ENCODE peak calls at places on chromosomes 6 and 20, in five cellular contexts. Y is hepatocyte, S is T-helper 22 cell, D is EH, Z is kidney tubule cell. E is an unnamed sample.

GRCh38 chr20:14951105-14951504 is 613.7 kb upstream of the FLRT3 start:
- DNase-seq in Y (no peak), S (no peak), D (peak; percentile 6), Z (peak; percentile 72), E (no peak)

GRCh38 chr6:117545161-117545595 is 57.1 kb downstream of the GOPC start:
- DNase-seq in Y (peak; percentile 47), S (no peak), D (no peak), Z (peak; percentile 86), E (peak; percentile 40)

GRCh38 chr6:160276126-160276525 is 17.5 kb upstream of the SLC22A2 start:
- DNase-seq in Y (no peak), S (no peak), D (no peak), Z (no peak), E (no peak)

GRCh38 chr6:112044196-112044595 is 9.7 kb upstream of the CCN6 start:
- DNase-seq in Y (no peak), S (no peak), D (peak; percentile 12), Z (no peak), E (no peak)

GRCh38 chr6:151452750-151453427 is 963 bp upstream of the RMND1 start:
- DNase-seq in Y (peak; percentile 24), S (no peak), D (peak; percentile 64), Z (no peak), E (peak; percentile 45)

GRCh38 chr6:3749991-3750323 is 1.6 kb downstream of the PXDC1 start:
- DNase-seq in Y (peak; percentile 81), S (no peak), D (peak; percentile 86), Z (peak; percentile 77), E (no peak)

GRCh38 chr20:35515949-35516645 is 13.4 kb downstream of the C20orf173 start:
- DNase-seq in Y (peak; percentile 54), S (no peak), D (peak; percentile 86), Z (peak; percentile 95), E (no peak)

GRCh38 chr6:138805431-138805830 is 9.5 kb downstream of the ECT2L start:
- DNase-seq in Y (no peak), S (no peak), D (peak; percentile 27), Z (no peak), E (no peak)

GRCh38 chr6:27542485-27542884 is 69.6 kb upstream of the ZNF184 start:
- DNase-seq in Y (no peak), S (no peak), D (no peak), Z (no peak), E (no peak)

GRCh38 chr6:106084973-106085686 is 1.0 kb upstream of the PRDM1 start:
- DNase-seq in Y (no peak), S (no peak), D (peak; percentile 74), Z (peak; percentile 29), E (peak; percentile 21)

GRCh38 chr6:106360989-106361430 is 493 bp downstream of the CRYBG1 start:
- DNase-seq in Y (peak; percentile 51), S (no peak), D (no peak), Z (peak; percentile 30), E (peak; percentile 60)

GRCh38 chr6:130223508-130223907 is 757 bp upstream of the SAMD3 start:
- DNase-seq in Y (no peak), S (peak; percentile 29), D (no peak), Z (no peak), E (no peak)

GRCh38 chr20:8187740-8188139 is 55.7 kb downstream of the PLCB1 start:
- DNase-seq in Y (no peak), S (no peak), D (peak; percentile 23), Z (no peak), E (no peak)

GRCh38 chr6:36160147-36160760 is 29.9 kb downstream of the MAPK13 start:
- DNase-seq in Y (no peak), S (no peak), D (peak; percentile 72), Z (peak; percentile 61), E (peak; percentile 18)

GRCh38 chr6:155985660-155986138 is 530.1 kb upstream of the NOX3 start:
- DNase-seq in Y (peak; percentile 18), S (no peak), D (no peak), Z (no peak), E (peak; percentile 39)

GRCh38 chr20:53773792-53774371 is 180.2 kb upstream of the ZNF217 start:
- DNase-seq in Y (peak; percentile 45), S (no peak), D (peak; percentile 99), Z (peak; percentile 97), E (no peak)

GRCh38 chr6:7910298-7910653 is 312 bp downstream of the TXNDC5 start:
- DNase-seq in Y (no peak), S (no peak), D (no peak), Z (no peak), E (no peak)

GRCh38 chr6:20455175-20456075 is 53.7 kb downstream of the E2F3 start:
- DNase-seq in Y (no peak), S (no peak), D (peak; percentile 75), Z (peak; percentile 16), E (no peak)

GRCh38 chr6:105509506-105510331 is 106.8 kb upstream of the PREP start:
- DNase-seq in Y (peak; percentile 38), S (no peak), D (peak; percentile 37), Z (no peak), E (peak; percentile 35)

GRCh38 chr20:43721429-43722152 is 5.2 kb downstream of the GTSF1L start:
- DNase-seq in Y (no peak), S (no peak), D (no peak), Z (no peak), E (peak; percentile 25)

GRCh38 chr6:31359556-31359955 is 2.6 kb upstream of the HLA-B start:
- DNase-seq in Y (no peak), S (no peak), D (peak; percentile 25), Z (no peak), E (no peak)

GRCh38 chr6:20575691-20576451 is 41.6 kb downstream of the CDKAL1 start:
- DNase-seq in Y (no peak), S (no peak), D (no peak), Z (no peak), E (peak; percentile 57)

GRCh38 chr6:19994909-19995308 is 157.7 kb downstream of the ID4 start:
- DNase-seq in Y (no peak), S (no peak), D (no peak), Z (no peak), E (no peak)

GRCh38 chr20:61817061-61817460 is 248.6 kb downstream of the TAF4 start:
- DNase-seq in Y (no peak), S (no peak), D (no peak), Z (no peak), E (no peak)

GRCh38 chr20:57265649-57266250 is 691 bp downstream of the BMP7 start:
- DNase-seq in Y (no peak), S (no peak), D (no peak), Z (no peak), E (peak; percentile 59)

GRCh38 chr20:62506087-62506486 is 30.3 kb upstream of the GATA5 start:
- DNase-seq in Y (no peak), S (no peak), D (no peak), Z (no peak), E (no peak)

GRCh38 chr6:114284281-114284680 is 58.5 kb downstream of the HS3ST5 start:
- DNase-seq in Y (no peak), S (no peak), D (no peak), Z (no peak), E (no peak)